ENCODE peak calls at places on chromosomes 1 and 21, in seven cellular contexts. T is H9, H is upper lobe of right lung, K is thoracic aorta, I is HCT116, S is psoas muscle, E is PC-9. Y is an unnamed sample.

GRCh38 chr1:162240643-162240976 is 136.0 kb downstream of the SPATA46 start:
- DNase-seq in T (no peak), E (no peak), I (no peak), S (no peak), H (no peak), K (no peak), Y (no peak)

GRCh38 chr1:244615301-244615700 is 37.6 kb upstream of the DESI2 start:
- DNase-seq in E (no peak), T (no peak), K (no peak), H (no peak), S (no peak), I (no peak), Y (no peak)

GRCh38 chr1:59220356-59220755 is 76.5 kb upstream of the FGGY start:
- DNase-seq in E (no peak), I (no peak), K (no peak), S (no peak), H (no peak), T (no peak), Y (no peak)

GRCh38 chr1:25196830-25197229 is 35.5 kb downstream of the SYF2 start:
- DNase-seq in K (no peak), E (no peak), T (no peak), S (no peak), I (no peak), H (no peak), Y (no peak)

GRCh38 chr1:155859881-155860841 is 794 bp downstream of the SYT11 start:
- DNase-seq in E (no peak), H (peak; percentile 74), K (peak; percentile 50), T (peak; percentile 37), I (no peak), S (peak; percentile 89), Y (no peak)

GRCh38 chr1:28099050-28099769 is 10.8 kb upstream of the EYA3 start:
- DNase-seq in T (no peak), K (no peak), E (no peak), I (no peak), S (no peak), H (no peak), Y (no peak)

GRCh38 chr1:43875327-43875726 is 58.3 kb upstream of the ARTN start:
- DNase-seq in I (no peak), T (no peak), H (no peak), S (no peak), E (no peak), K (no peak), Y (no peak)

GRCh38 chr1:167328306-167328705 is 107.6 kb downstream of the POU2F1 start:
- DNase-seq in I (no peak), E (no peak), T (no peak), K (no peak), H (no peak), S (no peak), Y (no peak)

GRCh38 chr1:43582162-43582566 is 51.5 kb downstream of the PTPRF start:
- DNase-seq in K (no peak), T (no peak), I (peak; percentile 93), H (no peak), S (no peak), E (peak; percentile 91), Y (peak; percentile 99)

GRCh38 chr1:173507205-173507846 is 30.2 kb downstream of the PRDX6 start:
- DNase-seq in E (peak; percentile 92), K (no peak), H (no peak), S (no peak), I (peak; percentile 13), T (no peak), Y (no peak)

GRCh38 chr1:91784191-91784590 is 101.8 kb downstream of the TGFBR3 start:
- DNase-seq in K (no peak), E (no peak), S (no peak), H (no peak), T (no peak), I (no peak), Y (no peak)

GRCh38 chr1:1259540-1259939 is 13.0 kb upstream of the C1QTNF12 start:
- DNase-seq in S (no peak), T (no peak), E (no peak), H (no peak), K (no peak), I (no peak), Y (no peak)
- H3K4me1 ChIP-seq in S (no peaks in the 10 kb centered on the region), T (no peaks in the 10 kb centered on the region), E (no peaks in the 10 kb centered on the region), H (peaks cover 9% of the 10 kb centered on the region), K (no peaks in the 10 kb centered on the region), I (no peaks in the 10 kb centered on the region), Y (peaks cover 11% of the 10 kb centered on the region)

DNA sequence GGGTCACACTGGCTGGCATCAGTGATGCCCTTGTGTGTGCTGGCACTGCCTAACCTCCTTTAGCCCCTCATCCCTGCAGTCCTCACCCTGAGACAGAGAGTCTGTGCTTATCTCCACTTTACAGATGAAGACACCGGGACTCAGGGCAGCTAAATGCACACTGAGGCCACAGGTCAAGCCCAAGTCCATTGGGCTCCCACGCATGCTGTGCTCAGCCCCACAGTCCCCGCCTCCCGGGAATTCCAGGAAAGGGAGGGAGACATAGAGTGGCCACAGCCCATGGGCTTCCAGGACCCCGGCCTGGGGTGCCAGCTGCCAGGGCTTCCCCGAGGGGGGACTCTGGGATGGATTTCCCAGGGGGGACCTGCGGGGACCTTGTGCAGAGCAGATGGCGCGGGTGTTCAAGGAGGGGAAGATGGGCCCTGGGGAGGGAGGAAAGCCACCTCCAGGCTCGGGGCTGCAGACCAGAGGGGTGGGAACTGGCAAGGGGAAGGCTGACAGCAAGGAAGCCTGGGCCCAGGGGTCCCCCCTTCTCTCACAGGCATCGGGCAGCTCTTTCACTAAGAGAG is 90.3 kb downstream of the SPSB1 start:
- DNase-seq in T (no peak), K (no peak), S (no peak), I (no peak), H (no peak), E (no peak), Y (no peak)
- H3K9me3 ChIP-seq in T (no peaks in the 10 kb centered on the region), K (no peaks in the 10 kb centered on the region), S (no peaks in the 10 kb centered on the region), I (no peaks in the 10 kb centered on the region), H (no peaks in the 10 kb centered on the region), E (no peaks in the 10 kb centered on the region), Y (no peaks in the 10 kb centered on the region)

GRCh38 chr1:237058470-237058869 is 16.5 kb downstream of the RYR2 start:
- DNase-seq in H (no peak), I (no peak), S (no peak), T (no peak), K (no peak), E (no peak), Y (no peak)

GRCh38 chr1:237059244-237059643 is 17.3 kb downstream of the RYR2 start:
- DNase-seq in E (no peak), S (no peak), T (no peak), H (no peak), K (no peak), I (no peak), Y (no peak)

GRCh38 chr1:237050185-237050584 is 8.2 kb downstream of the RYR2 start:
- DNase-seq in I (no peak), H (no peak), S (no peak), T (no peak), E (no peak), K (no peak), Y (no peak)

GRCh38 chr1:237050915-237051314 is 8.9 kb downstream of the RYR2 start:
- DNase-seq in I (no peak), T (no peak), S (no peak), H (no peak), E (no peak), K (no peak), Y (no peak)

DNA sequence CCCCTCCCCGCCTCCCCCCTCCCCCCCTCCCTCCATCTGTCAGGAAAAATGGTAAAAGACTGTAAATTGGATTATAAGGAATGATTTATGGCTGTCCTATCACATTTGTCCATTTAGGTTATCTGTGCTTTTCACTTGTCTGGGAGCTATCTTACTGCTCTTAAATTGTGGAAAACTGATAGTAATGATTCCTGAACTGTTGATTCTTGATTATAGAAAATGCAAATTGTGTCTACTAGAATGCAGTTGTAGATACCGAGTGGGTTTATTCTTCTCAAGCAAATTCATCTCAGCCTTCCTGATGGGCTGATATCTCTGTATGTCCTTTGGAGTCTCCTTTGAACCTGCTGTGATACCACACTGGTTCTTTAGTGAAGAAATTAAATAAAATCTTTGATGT is 12.3 kb downstream of the RYR2 start:
- DNase-seq in S (no peak), I (no peak), K (no peak), E (no peak), H (no peak), T (no peak), Y (no peak)
- H3K4me1 ChIP-seq in S (no peaks in the 10 kb centered on the region), I (no peaks in the 10 kb centered on the region), K (peaks cover under 1% of the 10 kb centered on the region), E (no peaks in the 10 kb centered on the region), H (no peaks in the 10 kb centered on the region), T (peaks cover 5% of the 10 kb centered on the region), Y (no peaks in the 10 kb centered on the region)

GRCh38 chr21:44576025-44576420 is 2.5 kb downstream of the KRTAP10-4 start:
- DNase-seq in K (no peak), S (no peak), E (no peak), I (no peak), H (no peak), T (no peak), Y (no peak)
- H3K9me3 ChIP-seq in K (peaks cover 7% of the 10 kb centered on the region), S (peaks cover 13% of the 10 kb centered on the region), E (no peaks in the 10 kb centered on the region), I (no peaks in the 10 kb centered on the region), H (no peaks in the 10 kb centered on the region), T (no peaks in the 10 kb centered on the region), Y (peaks cover 5% of the 10 kb centered on the region)

GRCh38 chr1:53546409-53547155 is 87.4 kb downstream of the DMRTB1 start:
- DNase-seq in I (no peak), T (no peak), K (no peak), E (no peak), H (peak; percentile 28), S (no peak), Y (no peak)
- H3K4me1 ChIP-seq in I (peaks cover 11% of the 10 kb centered on the region), T (no peaks in the 10 kb centered on the region), K (no peaks in the 10 kb centered on the region), E (peaks cover 20% of the 10 kb centered on the region), H (peaks cover 8% of the 10 kb centered on the region), S (peaks cover 13% of the 10 kb centered on the region), Y (no peaks in the 10 kb centered on the region)

GRCh38 chr1:67700220-67700619 is 15.2 kb downstream of the GADD45A start:
- DNase-seq in S (no peak), I (no peak), K (no peak), T (no peak), H (no peak), E (no peak), Y (no peak)
- H3K9me3 ChIP-seq in S (no peaks in the 10 kb centered on the region), I (no peaks in the 10 kb centered on the region), K (no peaks in the 10 kb centered on the region), T (no peaks in the 10 kb centered on the region), H (no peaks in the 10 kb centered on the region), E (no peaks in the 10 kb centered on the region), Y (no peaks in the 10 kb centered on the region)

GRCh38 chr1:183043872-183044859 is 20.9 kb downstream of the LAMC1 start:
- DNase-seq in T (no peak), S (no peak), K (no peak), H (no peak), I (no peak), E (no peak), Y (no peak)
- H3K4me1 ChIP-seq in T (peaks cover 2% of the 10 kb centered on the region), S (peaks cover 85% of the 10 kb centered on the region), K (peaks cover 93% of the 10 kb centered on the region), H (peaks cover 28% of the 10 kb centered on the region), I (peaks cover 6% of the 10 kb centered on the region), E (peaks cover 15% of the 10 kb centered on the region), Y (peaks cover 4% of the 10 kb centered on the region)

GRCh38 chr1:231719485-231720183 is 93.0 kb downstream of the DISC1 start:
- DNase-seq in T (no peak), S (no peak), K (no peak), E (peak; percentile 53), I (no peak), H (no peak), Y (no peak)

GRCh38 chr1:231724041-231724440 is 97.5 kb downstream of the DISC1 start:
- DNase-seq in K (no peak), H (no peak), I (no peak), E (no peak), T (no peak), S (no peak), Y (no peak)

GRCh38 chr1:231724876-231725647 is 98.5 kb downstream of the DISC1 start:
- DNase-seq in E (no peak), K (no peak), H (no peak), T (peak; percentile 77), I (peak; percentile 76), S (no peak), Y (no peak)

GRCh38 chr1:231720652-231721325 is 94.2 kb downstream of the DISC1 start:
- DNase-seq in S (no peak), H (no peak), K (no peak), I (no peak), E (no peak), T (no peak), Y (no peak)

GRCh38 chr1:231723146-231723545 is 96.6 kb downstream of the DISC1 start:
- DNase-seq in E (no peak), I (no peak), S (no peak), K (no peak), H (no peak), T (no peak), Y (no peak)
- H3K9me3 ChIP-seq in E (no peaks in the 10 kb centered on the region), I (no peaks in the 10 kb centered on the region), S (no peaks in the 10 kb centered on the region), K (no peaks in the 10 kb centered on the region), H (no peaks in the 10 kb centered on the region), T (no peaks in the 10 kb centered on the region), Y (no peaks in the 10 kb centered on the region)